ENCODE peak calls at places on chromosome 18, in four cellular contexts. Y is tibial artery, B is transverse colon, F is GM23338. W is an unnamed sample.

GRCh38 chr18:76822510-76823165 is at the start of gene ZNF236:
- DNase-seq in Y (peak; percentile 71), B (peak; percentile 79), F (peak; percentile 82), W (no peak)

GRCh38 chr18:33231474-33232317 is 208.8 kb downstream of the CCDC178 start:
- DNase-seq in B (peak; percentile 71), Y (peak; percentile 50), F (peak; percentile 92), W (peak; percentile 72)

GRCh38 chr18:73201940-73202339 is 334.2 kb upstream of the NETO1 start:
- DNase-seq in F (no peak), B (no peak), Y (no peak), W (no peak)

GRCh38 chr18:47928466-47928865 is 2.0 kb downstream of the SMAD2 start:
- DNase-seq in Y (no peak), B (no peak), F (no peak), W (no peak)

GRCh38 chr18:49618741-49619392 is 57.0 kb downstream of the LIPG start:
- DNase-seq in F (no peak), B (peak; percentile 62), Y (no peak), W (peak; percentile 53)

GRCh38 chr18:49898421-49898820 is 85.1 kb upstream of the ACAA2 start:
- DNase-seq in F (peak; percentile 88), Y (peak; percentile 36), B (peak; percentile 24), W (no peak)

GRCh38 chr18:21134895-21135294 is 23.3 kb upstream of the ROCK1 start:
- DNase-seq in B (no peak), Y (no peak), F (no peak), W (no peak)

GRCh38 chr18:49751427-49752094 is 61.8 kb downstream of the ACAA2 start:
- DNase-seq in B (no peak), Y (no peak), F (no peak), W (peak; percentile 18)

GRCh38 chr18:45916302-45916701 is 50.8 kb downstream of the EPG5 start:
- DNase-seq in F (peak; percentile 22), B (no peak), Y (no peak), W (no peak)

GRCh38 chr18:40883271-40883670 is 1071.8 kb upstream of the PIK3C3 start:
- DNase-seq in B (no peak), F (no peak), Y (no peak), W (no peak)

DNA sequence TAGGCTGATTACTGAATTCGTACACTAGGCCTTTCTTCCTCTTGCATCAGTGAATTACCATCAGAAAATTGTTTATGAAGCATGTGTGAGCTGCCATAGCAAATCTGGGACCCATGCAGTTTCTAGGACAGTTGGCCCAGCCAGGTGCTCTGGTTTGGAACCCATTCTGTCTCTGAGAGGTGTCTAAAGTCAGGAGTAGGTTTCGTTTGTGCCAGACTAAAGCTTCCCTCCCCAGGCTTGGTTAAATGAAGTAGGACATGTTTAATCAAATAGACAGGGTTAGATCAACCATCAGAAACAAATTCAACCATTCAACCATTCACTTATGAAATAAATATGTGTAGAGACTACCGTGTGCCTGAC is 176.9 kb downstream of the ALPK2 start:
- DNase-seq in Y (no peak), B (no peak), F (no peak), W (no peak)
- H3K4me1 ChIP-seq in Y (no peaks in the 10 kb centered on the region), B (peaks cover 6% of the 10 kb centered on the region), F (peaks cover 16% of the 10 kb centered on the region), W (no peaks in the 10 kb centered on the region)

GRCh38 chr18:28189400-28190239 is 12.7 kb upstream of the CDH2 start:
- DNase-seq in B (no peak), Y (no peak), F (peak; percentile 89), W (no peak)
- TF ChIP-seq CTCF in B (peak; percentile 56), Y (peak; percentile 60), F (peak; percentile 94), W (peak; percentile 58)

DNA sequence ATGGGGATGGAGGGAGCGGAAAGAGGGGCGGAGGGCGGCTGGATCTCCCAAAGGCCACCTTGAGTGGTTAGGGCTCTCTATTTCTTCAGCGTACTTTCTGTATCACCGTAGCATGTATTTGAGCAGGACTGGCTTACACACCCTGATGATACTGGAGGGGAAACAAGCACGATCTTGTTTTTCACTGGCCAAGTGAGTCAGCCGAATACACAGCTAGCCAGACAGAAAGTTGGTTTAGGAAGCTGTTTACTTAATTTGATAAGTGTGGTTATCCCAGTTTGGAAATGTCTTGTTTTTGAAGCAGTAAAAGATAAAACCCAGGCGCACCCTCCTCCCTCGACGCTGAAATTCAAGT is 547 bp downstream of the RIOK3 start:
- DNase-seq in B (no peak), F (no peak), Y (no peak), W (no peak)
- H3K4me1 ChIP-seq in B (peaks cover 40% of the 10 kb centered on the region), F (peaks cover 5% of the 10 kb centered on the region), Y (peaks cover 55% of the 10 kb centered on the region), W (no peaks in the 10 kb centered on the region)

GRCh38 chr18:78868330-78869316 is 111.0 kb upstream of the SALL3 start:
- DNase-seq in F (no peak), Y (no peak), B (no peak), W (peak; percentile 57)

GRCh38 chr18:78865056-78865598 is 114.5 kb upstream of the SALL3 start:
- DNase-seq in F (no peak), B (no peak), Y (no peak), W (peak; percentile 55)

GRCh38 chr18:78867131-78867530 is 112.5 kb upstream of the SALL3 start:
- DNase-seq in B (no peak), F (no peak), Y (no peak), W (peak; percentile 54)

GRCh38 chr18:78862395-78862794 is 117.2 kb upstream of the SALL3 start:
- DNase-seq in F (no peak), Y (no peak), B (no peak), W (peak; percentile 13)

GRCh38 chr18:78865771-78866310 is 113.8 kb upstream of the SALL3 start:
- DNase-seq in F (no peak), B (no peak), Y (no peak), W (peak; percentile 53)
- TF ChIP-seq CTCF in F (no peak), B (no peak), Y (no peak), W (no peak)

GRCh38 chr18:63298393-63299015 is 21.1 kb downstream of the BCL2 start:
- DNase-seq in B (no peak), F (no peak), Y (no peak), W (peak; percentile 34)
- H3K4me1 ChIP-seq in B (no peaks in the 10 kb centered on the region), F (peaks cover 14% of the 10 kb centered on the region), Y (peaks cover 61% of the 10 kb centered on the region), W (no peaks in the 10 kb centered on the region)

DNA sequence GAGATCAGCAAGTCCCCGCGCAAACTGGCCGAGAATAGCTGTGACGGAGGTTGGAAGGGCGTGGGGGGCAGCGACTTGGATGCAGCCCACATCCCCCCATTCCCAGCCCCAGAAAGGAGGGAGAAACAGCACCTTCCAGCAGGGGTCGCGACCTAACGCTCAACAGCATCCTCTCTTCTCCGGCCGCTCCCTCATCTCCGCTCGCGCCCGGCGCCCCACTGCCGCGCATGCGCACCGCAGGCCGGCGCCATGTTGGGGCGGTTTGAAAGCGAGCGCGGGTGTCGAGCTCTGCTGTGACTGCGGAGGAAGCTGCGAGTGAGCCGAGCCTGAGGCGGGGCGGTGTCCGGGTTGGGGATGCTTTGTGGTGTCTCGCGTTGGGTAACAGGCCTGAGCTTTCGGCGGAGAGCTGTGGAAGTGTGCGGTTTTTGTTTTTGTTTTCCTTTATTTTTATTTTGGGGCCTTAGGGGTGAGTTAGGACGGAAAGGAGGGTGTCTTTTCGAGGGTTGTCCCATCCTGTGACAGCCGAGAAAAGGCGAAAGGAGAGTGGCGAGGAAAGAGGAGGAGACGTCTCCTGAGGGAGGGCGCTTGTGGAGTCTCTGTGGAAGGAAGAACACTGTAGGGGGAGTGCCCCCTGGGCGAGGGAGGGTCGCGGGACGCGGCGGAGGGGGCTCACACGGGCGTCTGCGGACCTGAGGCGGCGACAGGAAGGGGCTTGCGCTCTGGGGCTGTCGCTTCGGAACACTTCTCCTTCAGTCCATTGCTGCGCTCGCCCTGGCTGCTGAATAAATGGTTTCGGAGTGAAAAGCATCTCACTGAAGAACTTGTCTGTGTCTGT is at the start of the genes C18orf54 and STARD6:
- DNase-seq in B (peak; percentile 90), F (peak; percentile 97), Y (peak; percentile 81), W (peak; percentile 87)
- TF ChIP-seq CTCF in B (peak; percentile 23), F (peak; percentile 54), Y (no peak), W (peak; percentile 55)

DNA sequence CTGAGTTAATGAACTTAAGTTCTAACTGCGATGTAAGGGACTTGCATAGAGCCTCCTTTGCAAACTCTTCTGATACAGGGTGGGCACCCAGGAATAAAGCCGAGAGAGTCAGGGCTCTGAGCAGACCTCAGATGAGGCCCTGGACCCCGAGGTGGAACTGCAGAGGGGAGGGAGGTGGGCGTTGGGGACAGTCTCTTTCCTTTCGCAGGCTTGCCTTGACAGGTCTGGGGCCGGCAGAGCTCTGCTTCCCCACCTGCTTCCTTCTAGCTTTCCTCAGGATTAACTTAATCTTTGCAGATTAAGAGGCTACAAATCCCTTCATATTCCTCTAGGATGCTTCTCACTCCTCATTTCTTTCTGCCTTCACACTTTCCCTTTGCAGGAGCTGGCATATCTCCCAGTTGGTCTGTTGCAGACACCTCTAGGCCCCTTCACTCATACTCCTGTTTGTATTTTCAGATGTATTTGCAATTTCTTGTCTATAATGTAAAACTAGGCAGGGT is 70.7 kb downstream of the MTCL1 start:
- DNase-seq in F (no peak), Y (peak; percentile 1), B (no peak), W (no peak)
- H3K4me1 ChIP-seq in F (peaks cover 9% of the 10 kb centered on the region), Y (no peaks in the 10 kb centered on the region), B (no peaks in the 10 kb centered on the region), W (no peaks in the 10 kb centered on the region)

GRCh38 chr18:13531681-13532325 is 194.6 kb downstream of the FAM210A start:
- DNase-seq in B (no peak), F (no peak), Y (no peak), W (no peak)

GRCh38 chr18:13530215-13530878 is 196.0 kb downstream of the FAM210A start:
- DNase-seq in Y (no peak), B (no peak), F (no peak), W (no peak)

GRCh38 chr18:13528739-13529392 is 197.5 kb downstream of the FAM210A start:
- DNase-seq in F (no peak), Y (no peak), B (no peak), W (peak; percentile 34)

GRCh38 chr18:13532406-13533075 is 193.8 kb downstream of the FAM210A start:
- DNase-seq in Y (no peak), F (no peak), B (no peak), W (peak; percentile 56)

DNA sequence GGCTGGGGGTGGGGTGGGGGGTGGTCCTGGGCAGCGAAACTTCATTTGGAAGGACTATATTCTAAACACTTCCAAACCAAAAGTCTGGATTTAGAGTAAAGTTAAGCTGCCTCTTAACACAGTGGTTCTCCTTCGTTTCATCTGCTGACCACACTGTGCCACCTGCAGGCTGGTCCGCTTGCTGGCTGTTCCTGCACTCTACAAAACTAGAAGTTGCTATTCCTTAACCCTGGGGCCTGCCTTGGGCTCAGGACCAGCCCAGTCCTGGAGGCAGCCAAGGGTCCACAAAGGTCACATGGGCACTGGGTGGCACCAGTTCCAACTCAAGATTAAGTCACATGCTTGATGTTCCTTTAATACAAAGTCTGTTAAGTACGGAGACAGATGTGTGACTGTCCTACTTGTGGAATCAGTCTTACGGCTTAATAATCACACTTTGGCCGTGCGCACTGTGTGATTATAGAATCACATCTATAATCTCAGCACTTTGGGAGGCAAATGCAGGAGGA is 195.4 kb downstream of the FAM210A start:
- DNase-seq in F (peak; percentile 50), B (peak; percentile 62), Y (peak; percentile 84), W (peak; percentile 85)
- TF ChIP-seq CTCF in F (peak; percentile 38), B (peak; percentile 48), Y (peak; percentile 73), W (peak; percentile 78)

GRCh38 chr18:80108122-80108536 is 933 bp upstream of the ADNP2 start:
- DNase-seq in Y (no peak), B (no peak), F (no peak), W (no peak)

GRCh38 chr18:80109676-80110078 is 615 bp downstream of the ADNP2 start:
- DNase-seq in F (peak; percentile 65), B (peak; percentile 46), Y (no peak), W (no peak)

GRCh38 chr18:80106482-80107051 is 2.5 kb upstream of the ADNP2 start:
- DNase-seq in B (no peak), F (no peak), Y (no peak), W (no peak)

GRCh38 chr18:80107396-80107795 is 1.7 kb upstream of the ADNP2 start:
- DNase-seq in Y (no peak), F (no peak), B (no peak), W (no peak)

GRCh38 chr18:80108739-80109675 is at the start of gene ADNP2:
- DNase-seq in Y (peak; percentile 84), F (peak; percentile 99), B (peak; percentile 83), W (peak; percentile 94)
- H3K4me1 ChIP-seq in Y (peaks cover 33% of the 10 kb centered on the region), F (peaks cover 38% of the 10 kb centered on the region), B (peaks cover 13% of the 10 kb centered on the region), W (no peaks in the 10 kb centered on the region)

GRCh38 chr18:11570770-11571169 is 38.6 kb upstream of the SLC35G4 start:
- DNase-seq in F (peak; percentile 29), Y (no peak), B (no peak), W (no peak)
- TF ChIP-seq CTCF in F (peak; percentile 51), Y (no peak), B (no peak), W (no peak)

W was measured in right atrium auricular region.